ENCODE peak calls at places on chromosomes 6 and 20, in ten cellular contexts. R is heart right ventricle; G is dorsolateral prefrontal cortex; L is choroid plexus epithelial cell; F is stomach; W is left lung; B is AG04450; U is lower lobe of right lung; C is IMR-90; J is CD4-positive, alpha-beta T cell. P is an unnamed sample.

GRCh38 chr20:58069207-58069606 is 159.2 kb downstream of the ANKRD60 start:
- DNase-seq in R (no peak), G (no peak), L (no peak), F (no peak), W (no peak), B (no peak), U (no peak), C (no peak), J (no peak), P (no peak)

GRCh38 chr6:13615802-13616140 is 636 bp downstream of the NOL7 start:
- DNase-seq in R (peak; percentile 22), G (peak; percentile 65), L (no peak), F (peak; percentile 45), W (peak; percentile 89), B (no peak), U (peak; percentile 72), C (peak; percentile 35), J (peak; percentile 32), P (no peak)

GRCh38 chr20:33482581-33482980 is 7.3 kb upstream of the CBFA2T2 start:
- DNase-seq in R (no peak), G (no peak), L (no peak), F (no peak), W (no peak), B (no peak), U (no peak), C (no peak), J (no peak), P (no peak)

GRCh38 chr6:105795913-105796517 is 290.1 kb upstream of the PRDM1 start:
- DNase-seq in R (no peak), G (no peak), L (no peak), F (peak; percentile 65), W (peak; percentile 73), B (no peak), U (peak; percentile 49), C (no peak), J (no peak), P (no peak)

GRCh38 chr20:63441777-63442493 is 30.5 kb downstream of the KCNQ2 start:
- DNase-seq in R (peak; percentile 51), G (peak; percentile 87), L (peak; percentile 32), F (peak; percentile 73), W (no peak), B (no peak), U (peak; percentile 58), C (peak; percentile 17), J (peak; percentile 60), P (peak; percentile 40)

GRCh38 chr20:8089668-8090067 is 42.4 kb upstream of the PLCB1 start:
- DNase-seq in R (no peak), G (no peak), L (no peak), F (no peak), W (no peak), B (no peak), U (no peak), C (no peak), J (no peak), P (peak; percentile 46)

GRCh38 chr6:146423450-146423849 is 120.2 kb upstream of the RAB32 start:
- DNase-seq in R (no peak), G (no peak), L (no peak), F (no peak), W (no peak), B (no peak), U (no peak), C (no peak), J (no peak), P (no peak)

GRCh38 chr6:41492261-41492891 is 53.8 kb upstream of the FOXP4 start:
- DNase-seq in R (no peak), G (no peak), L (no peak), F (no peak), W (no peak), B (no peak), U (no peak), C (no peak), J (no peak), P (no peak)

GRCh38 chr6:90729057-90729456 is 142.2 kb upstream of the MAP3K7 start:
- DNase-seq in R (no peak), G (no peak), L (no peak), F (no peak), W (no peak), B (no peak), U (no peak), C (no peak), J (no peak), P (no peak)

GRCh38 chr6:109454483-109455160 is 950 bp downstream of the MICAL1 start:
- DNase-seq in R (peak; percentile 50), G (peak; percentile 65), L (peak; percentile 52), F (peak; percentile 58), W (no peak), B (no peak), U (peak; percentile 76), C (peak; percentile 28), J (peak; percentile 60), P (no peak)

GRCh38 chr20:710762-711120 is 35.1 kb upstream of the SCRT2 start:
- DNase-seq in R (no peak), G (no peak), L (no peak), F (no peak), W (no peak), B (no peak), U (no peak), C (no peak), J (no peak), P (no peak)

GRCh38 chr6:116246089-116246488 is 7.8 kb downstream of the TSPYL4 start:
- DNase-seq in R (no peak), G (no peak), L (peak; percentile 86), F (no peak), W (no peak), B (peak; percentile 52), U (no peak), C (peak; percentile 87), J (no peak), P (peak; percentile 62)

GRCh38 chr6:48426636-48427035 is 315.6 kb upstream of the PTCHD4 start:
- DNase-seq in R (no peak), G (no peak), L (peak; percentile 96), F (no peak), W (no peak), B (peak; percentile 50), U (no peak), C (peak; percentile 89), J (no peak), P (peak; percentile 87)

GRCh38 chr20:17835941-17836861 is 132.4 kb downstream of the SNX5 start:
- DNase-seq in R (peak; percentile 87), G (no peak), L (peak; percentile 95), F (no peak), W (no peak), B (peak; percentile 70), U (no peak), C (peak; percentile 87), J (no peak), P (peak; percentile 93)

GRCh38 chr20:50152394-50153152 is 950 bp downstream of the PEDS1 start:
- DNase-seq in R (no peak), G (no peak), L (no peak), F (no peak), W (no peak), B (no peak), U (no peak), C (no peak), J (no peak), P (no peak)

GRCh38 chr20:11178946-11179654 is 505.3 kb upstream of the JAG1 start:
- DNase-seq in R (no peak), G (no peak), L (peak; percentile 75), F (no peak), W (no peak), B (peak; percentile 7), U (no peak), C (peak; percentile 88), J (no peak), P (peak; percentile 89)
- TF ChIP-seq CTCF in R (no peak), G (no peak), L (no peak), F (no peak), W (no peak), B (no peak), U (no peak), C (no peak), J (no peak), P (no peak)

GRCh38 chr6:1689141-1689540 is 79.4 kb downstream of the FOXC1 start:
- DNase-seq in R (no peak), G (no peak), L (no peak), F (no peak), W (no peak), B (no peak), U (no peak), C (no peak), J (no peak), P (peak; percentile 28)

GRCh38 chr6:1688396-1688795 is 78.7 kb downstream of the FOXC1 start:
- DNase-seq in R (no peak), G (no peak), L (no peak), F (no peak), W (no peak), B (no peak), U (no peak), C (no peak), J (no peak), P (no peak)

GRCh38 chr6:1687402-1687801 is 77.7 kb downstream of the FOXC1 start:
- DNase-seq in R (no peak), G (no peak), L (no peak), F (no peak), W (no peak), B (no peak), U (no peak), C (no peak), J (no peak), P (no peak)

GRCh38 chr6:1686117-1687098 is 76.7 kb downstream of the FOXC1 start:
- DNase-seq in R (peak; percentile 36), G (no peak), L (peak; percentile 96), F (peak; percentile 36), W (no peak), B (peak; percentile 77), U (peak; percentile 62), C (peak; percentile 96), J (no peak), P (peak; percentile 94)
- TF ChIP-seq CTCF in R (no peak), G (no peak), L (peak; percentile 42), F (no peak), W (no peak), B (peak; percentile 46), U (no peak), C (peak; percentile 50), J (no peak), P (peak; percentile 14)

DNA sequence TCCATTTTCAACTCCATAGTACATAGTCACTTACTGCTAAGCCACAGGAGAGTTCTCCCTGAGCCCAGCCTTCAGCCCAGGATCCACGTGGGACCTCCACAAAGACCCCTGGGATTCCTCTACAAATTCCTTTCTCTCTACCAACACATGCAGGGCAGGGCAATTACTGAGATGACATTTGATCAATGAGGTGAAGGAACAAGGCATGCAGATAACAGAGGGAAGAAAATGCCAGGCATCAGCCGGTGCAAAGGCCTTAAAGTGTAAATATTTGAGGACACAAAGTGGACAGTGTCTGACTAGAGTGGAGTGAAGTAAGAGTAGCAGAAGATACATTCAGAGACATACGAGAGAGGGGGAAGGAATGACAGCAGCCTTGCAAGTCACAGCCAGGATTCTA is 70.2 kb downstream of the HS3ST5 start:
- DNase-seq in R (no peak), G (no peak), L (no peak), F (no peak), W (no peak), B (no peak), U (no peak), C (no peak), J (no peak), P (no peak)
- TF ChIP-seq CTCF in R (no peak), G (no peak), L (no peak), F (no peak), W (no peak), B (no peak), U (no peak), C (no peak), J (no peak), P (no peak)

DNA sequence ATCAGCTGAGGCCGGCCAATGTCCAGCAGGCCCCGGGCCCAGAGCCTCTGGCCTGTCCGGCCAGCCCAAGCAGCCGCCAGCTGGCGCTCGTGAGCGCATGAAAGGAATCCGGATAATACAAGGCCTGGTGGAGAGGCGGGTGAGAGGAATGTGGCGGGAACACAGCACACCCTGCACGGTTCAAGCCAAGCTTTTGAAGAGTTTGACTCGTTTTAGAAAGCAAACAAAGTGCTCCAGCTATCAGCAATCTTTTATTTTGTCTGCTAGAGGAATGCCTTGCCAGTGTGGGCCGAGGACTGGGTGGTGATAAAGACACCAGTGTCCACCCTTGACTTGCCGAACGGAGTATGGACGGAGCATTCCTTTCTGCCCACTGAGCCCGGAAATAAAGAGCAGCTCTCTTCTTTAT is 9.3 kb upstream of the NEDD9 start:
- DNase-seq in R (peak; percentile 67), G (no peak), L (peak; percentile 64), F (peak; percentile 87), W (peak; percentile 88), B (no peak), U (peak; percentile 90), C (no peak), J (no peak), P (peak; percentile 58)
- TF ChIP-seq CTCF in R (peak; percentile 48), G (peak; percentile 19), L (peak; percentile 79), F (peak; percentile 91), W (peak; percentile 78), B (peak; percentile 65), U (peak; percentile 78), C (peak; percentile 29), J (no peak), P (peak; percentile 80)

P was measured in cardiac fibroblast.